ENCODE peak calls at places on chromosomes 6 and 20, in eight cellular contexts. Z, L, C, G, B, J, Q and O are unnamed samples.

GRCh38 chr6:132153221-132153896 is 202.2 kb upstream of the CCN2 start:
- DNase-seq in Z (no peak), G (no peak), L (no peak), Q (no peak), J (no peak), C (peak), B (peak), O (peak)

GRCh38 chr20:37271421-37271768 is 9.8 kb upstream of the GHRH start:
- DNase-seq in C (no peak), Z (no peak), B (no peak), G (no peak), Q (no peak), J (no peak), L (no peak), O (no peak)

GRCh38 chr6:113560908-113561307 is 296.2 kb upstream of the MARCKS start:
- DNase-seq in J (no peak), L (no peak), Z (no peak), C (peak), G (no peak), B (peak), Q (no peak), O (no peak)

GRCh38 chr6:75539136-75539535 is 45.5 kb upstream of the FILIP1 start:
- DNase-seq in G (no peak), L (no peak), Q (no peak), Z (no peak), C (no peak), J (no peak), B (no peak), O (no peak)

GRCh38 chr6:39495640-39496039 is 173.1 kb upstream of the KCNK16 start:
- DNase-seq in L (no peak), Q (no peak), C (no peak), J (no peak), G (no peak), B (no peak), Z (no peak), O (no peak)

GRCh38 chr6:148177589-148178233 is 164.9 kb upstream of the SASH1 start:
- DNase-seq in J (no peak), Q (peak), Z (peak), G (peak), L (peak), C (peak), B (peak), O (peak)

GRCh38 chr6:34362909-34363713 is 29.4 kb downstream of the NUDT3 start:
- DNase-seq in J (no peak), Z (no peak), G (no peak), C (no peak), B (no peak), Q (no peak), L (no peak), O (no peak)

GRCh38 chr20:17808357-17808756 is 108.6 kb downstream of the BANF2 start:
- DNase-seq in G (peak), Q (no peak), J (no peak), B (peak), Z (no peak), C (peak), L (no peak), O (peak)

DNA sequence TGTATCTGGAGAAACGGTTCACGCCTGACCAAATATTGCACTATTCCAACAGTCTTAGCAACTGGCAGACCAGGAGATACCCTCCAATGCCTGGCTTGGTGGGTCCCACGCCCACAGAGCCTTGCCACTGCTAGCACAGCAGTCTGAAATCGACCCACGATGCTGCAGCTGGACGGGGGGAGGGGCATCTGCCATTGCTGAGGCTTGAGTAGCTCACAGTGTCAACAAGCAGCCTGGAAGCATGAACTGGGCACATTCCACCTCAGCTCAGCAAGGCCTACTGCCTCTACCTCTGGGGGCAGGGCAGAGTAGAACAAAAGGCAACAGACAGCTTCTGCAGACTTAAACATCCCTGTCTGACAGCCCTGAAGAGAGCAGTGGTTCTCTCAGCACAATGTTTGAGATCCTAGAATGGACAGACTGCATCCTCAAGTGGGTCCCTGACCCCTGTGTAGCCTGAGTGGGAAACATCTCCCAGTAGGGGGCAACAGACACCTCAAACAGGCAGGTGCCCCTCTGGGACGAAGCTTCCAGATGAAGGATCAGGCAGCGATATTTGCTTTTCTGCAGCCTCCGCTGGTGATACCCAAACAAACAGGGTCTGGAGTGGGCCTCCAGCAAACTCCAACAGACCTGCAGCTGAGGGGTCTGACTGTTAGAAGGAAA is 90.0 kb upstream of the ECI2 start:
- DNase-seq in Z (no peak), Q (peak), J (no peak), G (no peak), C (no peak), B (no peak), L (no peak), O (no peak)
- TF ChIP-seq CTCF in Z (no peak), Q (peak), J (no peak), G (no peak), C (no peak), B (peak), L (no peak), O (no peak)

DNA sequence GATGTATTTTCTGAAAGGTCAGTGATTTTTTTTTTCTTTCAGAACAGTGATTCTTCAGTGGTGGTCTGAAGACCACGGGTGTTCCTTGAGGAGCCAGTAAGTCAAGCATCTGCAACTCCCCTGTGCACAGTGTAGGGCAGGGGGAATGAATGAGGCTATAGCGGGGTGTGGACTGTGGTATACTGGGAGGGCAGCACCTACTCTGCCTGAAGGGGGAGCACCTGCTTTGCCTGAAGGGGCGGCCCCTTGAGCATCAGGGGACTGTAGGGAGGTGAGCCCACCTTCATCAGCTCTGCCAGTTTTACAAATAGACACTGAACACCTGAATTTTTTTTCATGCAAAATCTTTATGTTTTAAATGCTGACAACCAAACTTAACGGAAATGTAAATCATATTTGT is 77.5 kb upstream of the RIPOR2 start:
- DNase-seq in L (peak), G (no peak), B (no peak), Q (no peak), J (no peak), C (no peak), Z (no peak), O (no peak)
- TF ChIP-seq CTCF in L (no peak), G (no peak), B (peak), Q (peak), J (no peak), C (peak), Z (no peak), O (peak)

DNA sequence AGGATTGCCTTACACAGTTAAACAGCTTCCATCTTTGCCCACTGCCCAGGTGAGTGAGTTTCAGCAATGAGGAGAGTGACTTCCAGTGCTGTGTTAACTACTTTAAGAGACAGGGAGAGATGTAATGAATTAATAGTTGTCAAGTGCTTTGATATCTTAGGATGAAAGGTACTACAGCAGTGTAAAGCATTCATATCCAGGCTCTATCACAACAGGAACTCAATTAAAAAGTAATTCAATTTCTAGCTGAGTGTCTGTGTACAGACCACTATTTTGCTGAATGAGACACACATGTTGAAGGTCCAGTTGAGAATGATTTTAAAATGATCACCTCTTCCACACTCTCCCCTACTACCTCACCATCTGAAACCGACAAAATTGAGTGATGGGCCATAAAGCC is 70.7 kb upstream of the BEND3 start:
- DNase-seq in G (no peak), J (no peak), B (no peak), Z (no peak), C (no peak), Q (no peak), L (no peak), O (no peak)
- TF ChIP-seq CTCF in G (no peak), J (no peak), B (no peak), Z (no peak), C (no peak), Q (no peak), L (no peak), O (no peak)

GRCh38 chr6:6699741-6700367 is 111.3 kb downstream of the LY86 start:
- DNase-seq in G (peak), Z (peak), B (peak), Q (peak), C (peak), L (no peak), J (no peak), O (peak)
- TF ChIP-seq CTCF in G (no peak), Z (no peak), B (no peak), Q (no peak), C (no peak), L (no peak), J (no peak), O (no peak)